ENCODE peak calls at places on chromosome 20, in five cellular contexts. One of them, this sample, is unnamed.

GRCh38 chr20:19129976-19130612 is 82.3 kb upstream of the SLC24A3 start:
- DNase-seq in GM13977: no peak
- DNase-seq in cardiac fibroblast: no peak
- DNase-seq in left ventricle myocardium inferior: no peak
- DNase-seq in IMR-90: no peak
- DNase-seq in this sample: no peak

GRCh38 chr20:1423625-1424106 is 30.8 kb upstream of the FKBP1A start:
- DNase-seq in GM13977: no peak
- DNase-seq in cardiac fibroblast: peak
- DNase-seq in left ventricle myocardium inferior: no peak
- DNase-seq in IMR-90: peak
- DNase-seq in this sample: no peak

GRCh38 chr20:35311409-35311808 is 19.2 kb upstream of the FAM83C start:
- DNase-seq in GM13977: no peak
- DNase-seq in cardiac fibroblast: peak
- DNase-seq in left ventricle myocardium inferior: no peak
- DNase-seq in IMR-90: peak
- DNase-seq in this sample: no peak

GRCh38 chr20:37347891-37348642 is 2.1 kb downstream of the SRC start:
- DNase-seq in GM13977: no peak
- DNase-seq in cardiac fibroblast: no peak
- DNase-seq in left ventricle myocardium inferior: no peak
- DNase-seq in IMR-90: no peak
- DNase-seq in this sample: no peak

GRCh38 chr20:10922941-10923340 is 249.1 kb upstream of the JAG1 start:
- DNase-seq in GM13977: no peak
- DNase-seq in cardiac fibroblast: peak
- DNase-seq in left ventricle myocardium inferior: no peak
- DNase-seq in IMR-90: peak
- DNase-seq in this sample: no peak

GRCh38 chr20:17613328-17614175 is 43.7 kb downstream of the DSTN start:
- DNase-seq in GM13977: peak
- DNase-seq in cardiac fibroblast: no peak
- DNase-seq in left ventricle myocardium inferior: no peak
- DNase-seq in IMR-90: no peak
- DNase-seq in this sample: peak

GRCh38 chr20:11057624-11058023 is 383.8 kb upstream of the JAG1 start:
- DNase-seq in GM13977: no peak
- DNase-seq in cardiac fibroblast: peak
- DNase-seq in left ventricle myocardium inferior: no peak
- DNase-seq in IMR-90: peak
- DNase-seq in this sample: no peak

GRCh38 chr20:19583532-19584175 is 174.4 kb upstream of the RIN2 start:
- DNase-seq in GM13977: peak
- DNase-seq in cardiac fibroblast: peak
- DNase-seq in left ventricle myocardium inferior: peak
- DNase-seq in IMR-90: peak
- DNase-seq in this sample: peak

GRCh38 chr20:37137547-37137946 is 41.6 kb upstream of the RPN2 start:
- DNase-seq in GM13977: no peak
- DNase-seq in cardiac fibroblast: no peak
- DNase-seq in left ventricle myocardium inferior: no peak
- DNase-seq in IMR-90: no peak
- DNase-seq in this sample: no peak

GRCh38 chr20:49794336-49795124 is 18.1 kb upstream of the SLC9A8 start:
- DNase-seq in GM13977: no peak
- DNase-seq in cardiac fibroblast: peak
- DNase-seq in left ventricle myocardium inferior: no peak
- DNase-seq in IMR-90: no peak
- DNase-seq in this sample: no peak

GRCh38 chr20:3390759-3391500 is 16.5 kb downstream of the DNAAF9 start:
- DNase-seq in GM13977: no peak
- DNase-seq in cardiac fibroblast: no peak
- DNase-seq in left ventricle myocardium inferior: no peak
- DNase-seq in IMR-90: no peak
- DNase-seq in this sample: no peak

GRCh38 chr20:46740214-46740609 is 30.8 kb downstream of the SLC2A10 start:
- DNase-seq in GM13977: no peak
- DNase-seq in cardiac fibroblast: no peak
- DNase-seq in left ventricle myocardium inferior: no peak
- DNase-seq in IMR-90: no peak
- DNase-seq in this sample: no peak

GRCh38 chr20:62044671-62045070 is 21.0 kb downstream of the TAF4 start:
- DNase-seq in GM13977: no peak
- DNase-seq in cardiac fibroblast: no peak
- DNase-seq in left ventricle myocardium inferior: peak
- DNase-seq in IMR-90: no peak
- DNase-seq in this sample: no peak

GRCh38 chr20:53141651-53142050 is 169.5 kb downstream of the TSHZ2 start:
- DNase-seq in GM13977: no peak
- DNase-seq in cardiac fibroblast: no peak
- DNase-seq in left ventricle myocardium inferior: peak
- DNase-seq in IMR-90: no peak
- DNase-seq in this sample: no peak

GRCh38 chr20:35478804-35479472 is 23.5 kb downstream of the CEP250 start:
- DNase-seq in GM13977: no peak
- DNase-seq in cardiac fibroblast: peak
- DNase-seq in left ventricle myocardium inferior: no peak
- DNase-seq in IMR-90: no peak
- DNase-seq in this sample: peak

GRCh38 chr20:20253744-20254330 is 114.1 kb upstream of the INSM1 start:
- DNase-seq in GM13977: no peak
- DNase-seq in cardiac fibroblast: no peak
- DNase-seq in left ventricle myocardium inferior: no peak
- DNase-seq in IMR-90: no peak
- DNase-seq in this sample: no peak

DNA sequence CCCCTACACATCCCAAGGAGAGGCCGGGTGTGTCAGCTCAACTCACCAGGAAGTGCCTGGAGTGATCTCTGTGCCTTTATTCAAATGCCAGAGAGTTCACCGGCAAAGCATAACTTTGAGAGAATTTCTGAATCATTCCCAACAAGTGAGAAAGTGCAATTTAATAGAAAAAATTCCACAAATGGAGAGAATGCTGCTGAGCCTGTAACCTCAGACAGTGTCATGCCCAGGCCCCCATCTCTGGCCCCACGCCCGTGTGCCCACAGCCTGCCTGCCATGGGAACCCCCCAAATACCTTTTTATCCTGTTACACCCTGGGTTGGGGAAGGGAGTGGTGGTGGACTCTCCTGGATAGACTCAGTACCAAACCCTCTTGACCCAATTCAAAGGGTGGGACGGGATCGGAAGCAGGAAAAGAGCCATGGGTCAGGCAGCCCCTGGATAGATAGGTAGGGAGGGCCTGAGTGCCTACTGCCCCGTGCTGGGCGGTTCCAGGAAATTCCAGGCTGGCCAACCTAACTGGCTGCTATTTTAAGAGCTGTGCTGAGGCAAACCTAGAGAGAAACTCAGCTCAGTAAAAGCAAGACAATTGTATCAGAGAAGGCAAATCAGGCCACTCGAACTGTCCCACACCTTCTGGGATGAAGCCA is 179.0 kb upstream of the FOXA2 start:
- DNase-seq in GM13977: no peak
- DNase-seq in cardiac fibroblast: peak
- DNase-seq in left ventricle myocardium inferior: peak
- DNase-seq in IMR-90: no peak
- DNase-seq in this sample: no peak
- TF ChIP-seq CTCF in GM13977: no peak
- TF ChIP-seq CTCF in cardiac fibroblast: no peak
- TF ChIP-seq CTCF in left ventricle myocardium inferior: no peak
- TF ChIP-seq CTCF in IMR-90: no peak
- TF ChIP-seq CTCF in this sample: no peak

DNA sequence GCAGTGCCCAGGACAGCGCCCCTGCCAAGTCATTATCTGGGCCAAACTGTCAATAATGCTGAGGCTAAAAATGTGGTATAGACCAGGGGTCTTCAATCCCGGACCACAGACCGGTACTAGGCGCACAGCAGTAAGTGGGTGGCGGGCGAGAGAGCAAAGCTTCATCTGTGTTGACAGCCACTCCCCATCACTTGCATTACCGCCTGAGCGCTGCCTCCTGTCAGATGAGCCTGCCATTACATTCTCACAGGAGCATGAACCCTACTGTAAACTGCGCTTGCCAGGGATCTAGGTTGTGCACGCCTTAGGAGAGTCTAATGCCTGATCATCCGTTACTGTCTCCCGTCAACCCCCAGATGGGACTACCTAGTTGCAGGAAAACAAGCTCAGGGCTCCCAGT is 91.0 kb downstream of the NFATC2 start:
- DNase-seq in GM13977: no peak
- DNase-seq in cardiac fibroblast: no peak
- DNase-seq in left ventricle myocardium inferior: no peak
- DNase-seq in IMR-90: no peak
- DNase-seq in this sample: no peak
- TF ChIP-seq CTCF in GM13977: no peak
- TF ChIP-seq CTCF in cardiac fibroblast: no peak
- TF ChIP-seq CTCF in left ventricle myocardium inferior: no peak
- TF ChIP-seq CTCF in IMR-90: no peak
- TF ChIP-seq CTCF in this sample: no peak

GRCh38 chr20:38472513-38473352 is at the start of gene RALGAPB:
- DNase-seq in GM13977: peak
- DNase-seq in cardiac fibroblast: peak
- DNase-seq in left ventricle myocardium inferior: peak
- DNase-seq in IMR-90: peak
- DNase-seq in this sample: peak
- TF ChIP-seq CTCF in GM13977: peak
- TF ChIP-seq CTCF in cardiac fibroblast: peak
- TF ChIP-seq CTCF in left ventricle myocardium inferior: peak
- TF ChIP-seq CTCF in IMR-90: peak
- TF ChIP-seq CTCF in this sample: peak

DNA sequence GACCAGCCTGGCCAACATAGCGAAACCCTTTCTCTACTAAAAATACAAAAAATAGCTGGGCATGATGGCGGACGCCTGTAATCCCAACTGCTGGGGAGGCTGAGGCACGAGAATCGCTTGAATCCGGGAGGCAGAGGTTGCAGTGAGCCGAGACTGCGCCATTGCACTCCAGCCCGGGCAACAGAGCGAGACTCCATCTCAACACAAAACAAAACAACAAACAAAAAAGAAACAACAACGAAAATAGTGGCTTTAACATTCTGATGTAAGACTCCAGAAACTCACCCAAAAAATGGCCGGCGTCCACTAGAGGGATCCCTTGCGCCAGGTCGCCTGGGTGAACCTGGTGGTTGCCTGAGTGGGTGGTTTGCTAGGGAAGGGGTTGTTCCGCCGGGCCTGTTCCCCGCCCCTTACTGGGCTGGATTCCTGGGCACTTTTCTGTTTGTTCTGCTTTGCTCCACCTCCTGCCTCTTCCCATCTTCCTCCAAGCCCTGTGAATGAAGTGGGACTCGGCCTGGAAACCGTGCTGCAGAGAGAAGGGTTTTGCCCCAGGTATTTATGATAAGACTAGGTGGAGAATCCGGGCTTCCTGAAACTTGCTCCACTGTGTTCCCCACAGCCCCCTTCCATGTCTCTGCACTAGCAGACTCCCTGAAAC is 1.5 kb downstream of the PABPC1L start:
- DNase-seq in GM13977: peak
- DNase-seq in cardiac fibroblast: peak
- DNase-seq in left ventricle myocardium inferior: no peak
- DNase-seq in IMR-90: peak
- DNase-seq in this sample: peak
- TF ChIP-seq CTCF in GM13977: peak
- TF ChIP-seq CTCF in cardiac fibroblast: peak
- TF ChIP-seq CTCF in left ventricle myocardium inferior: peak
- TF ChIP-seq CTCF in IMR-90: peak
- TF ChIP-seq CTCF in this sample: peak